ENCODE peak calls at places on chromosomes 12 and 14, in ten cellular contexts. One of them, this sample, is unnamed. For H3K27me3 and H3K4me1, the result is how much of the 10 kb centered on the place peaks cover.

GRCh38 chr14:62138593-62138992 is 376.4 kb downstream of the SNAPC1 start:
- DNase-seq in CD8-positive, alpha-beta memory T cell: no peak
- DNase-seq in BE2C: no peak
- DNase-seq in sigmoid colon: no peak
- DNase-seq in effector memory CD4-positive, alpha-beta T cell: no peak
- DNase-seq in tibial artery: no peak
- DNase-seq in ascending aorta: no peak
- DNase-seq in left ventricle myocardium inferior: no peak
- DNase-seq in IMR-90: peak
- DNase-seq in CD4-positive, alpha-beta memory T cell: no peak
- DNase-seq in this sample: no peak

GRCh38 chr14:67785270-67786109 is 30.9 kb downstream of the ZFYVE26 start:
- DNase-seq in CD8-positive, alpha-beta memory T cell: no peak
- DNase-seq in BE2C: no peak
- DNase-seq in sigmoid colon: no peak
- DNase-seq in effector memory CD4-positive, alpha-beta T cell: no peak
- DNase-seq in tibial artery: no peak
- DNase-seq in ascending aorta: no peak
- DNase-seq in left ventricle myocardium inferior: no peak
- DNase-seq in IMR-90: no peak
- DNase-seq in CD4-positive, alpha-beta memory T cell: no peak
- DNase-seq in this sample: no peak

GRCh38 chr14:55578511-55578910 is 1.5 kb upstream of the KTN1 start:
- DNase-seq in CD8-positive, alpha-beta memory T cell: no peak
- DNase-seq in BE2C: no peak
- DNase-seq in sigmoid colon: no peak
- DNase-seq in effector memory CD4-positive, alpha-beta T cell: no peak
- DNase-seq in tibial artery: no peak
- DNase-seq in ascending aorta: no peak
- DNase-seq in left ventricle myocardium inferior: no peak
- DNase-seq in IMR-90: no peak
- DNase-seq in CD4-positive, alpha-beta memory T cell: no peak
- DNase-seq in this sample: no peak

GRCh38 chr12:77300815-77301214 is 235.4 kb upstream of the E2F7 start:
- DNase-seq in CD8-positive, alpha-beta memory T cell: no peak
- DNase-seq in BE2C: no peak
- DNase-seq in sigmoid colon: no peak
- DNase-seq in effector memory CD4-positive, alpha-beta T cell: no peak
- DNase-seq in tibial artery: no peak
- DNase-seq in ascending aorta: no peak
- DNase-seq in left ventricle myocardium inferior: no peak
- DNase-seq in IMR-90: no peak
- DNase-seq in CD4-positive, alpha-beta memory T cell: no peak
- DNase-seq in this sample: no peak

GRCh38 chr14:53231166-53231565 is 78.0 kb upstream of the DDHD1 start:
- DNase-seq in CD8-positive, alpha-beta memory T cell: no peak
- DNase-seq in BE2C: no peak
- DNase-seq in sigmoid colon: no peak
- DNase-seq in effector memory CD4-positive, alpha-beta T cell: no peak
- DNase-seq in tibial artery: no peak
- DNase-seq in ascending aorta: no peak
- DNase-seq in left ventricle myocardium inferior: no peak
- DNase-seq in IMR-90: no peak
- DNase-seq in CD4-positive, alpha-beta memory T cell: no peak
- DNase-seq in this sample: no peak

GRCh38 chr12:115144425-115144824 is 460.4 kb upstream of the TBX3 start:
- DNase-seq in CD8-positive, alpha-beta memory T cell: no peak
- DNase-seq in BE2C: no peak
- DNase-seq in sigmoid colon: no peak
- DNase-seq in effector memory CD4-positive, alpha-beta T cell: no peak
- DNase-seq in tibial artery: no peak
- DNase-seq in ascending aorta: no peak
- DNase-seq in left ventricle myocardium inferior: no peak
- DNase-seq in IMR-90: no peak
- DNase-seq in CD4-positive, alpha-beta memory T cell: no peak
- DNase-seq in this sample: no peak

GRCh38 chr12:53229454-53229853 is 2.6 kb downstream of the RARG start:
- DNase-seq in CD8-positive, alpha-beta memory T cell: no peak
- DNase-seq in BE2C: no peak
- DNase-seq in sigmoid colon: no peak
- DNase-seq in effector memory CD4-positive, alpha-beta T cell: no peak
- DNase-seq in tibial artery: no peak
- DNase-seq in ascending aorta: no peak
- DNase-seq in left ventricle myocardium inferior: no peak
- DNase-seq in IMR-90: no peak
- DNase-seq in CD4-positive, alpha-beta memory T cell: no peak
- DNase-seq in this sample: no peak

GRCh38 chr12:56645201-56645716 is 525 bp downstream of the ATP5F1B start:
- DNase-seq in CD8-positive, alpha-beta memory T cell: no peak
- DNase-seq in BE2C: no peak
- DNase-seq in sigmoid colon: no peak
- DNase-seq in effector memory CD4-positive, alpha-beta T cell: no peak
- DNase-seq in tibial artery: peak
- DNase-seq in ascending aorta: no peak
- DNase-seq in left ventricle myocardium inferior: no peak
- DNase-seq in IMR-90: no peak
- DNase-seq in CD4-positive, alpha-beta memory T cell: no peak
- DNase-seq in this sample: no peak

GRCh38 chr12:124524231-124524925 is 43.0 kb downstream of the NCOR2 start:
- DNase-seq in CD8-positive, alpha-beta memory T cell: no peak
- DNase-seq in BE2C: no peak
- DNase-seq in sigmoid colon: no peak
- DNase-seq in effector memory CD4-positive, alpha-beta T cell: no peak
- DNase-seq in tibial artery: no peak
- DNase-seq in ascending aorta: no peak
- DNase-seq in left ventricle myocardium inferior: no peak
- DNase-seq in IMR-90: peak
- DNase-seq in CD4-positive, alpha-beta memory T cell: no peak
- DNase-seq in this sample: no peak

GRCh38 chr12:132908145-132909029 is 21.0 kb upstream of the CHFR start:
- DNase-seq in CD8-positive, alpha-beta memory T cell: peak
- DNase-seq in BE2C: peak
- DNase-seq in sigmoid colon: peak
- DNase-seq in effector memory CD4-positive, alpha-beta T cell: peak
- DNase-seq in tibial artery: peak
- DNase-seq in ascending aorta: peak
- DNase-seq in left ventricle myocardium inferior: peak
- DNase-seq in IMR-90: peak
- DNase-seq in CD4-positive, alpha-beta memory T cell: peak
- DNase-seq in this sample: peak

GRCh38 chr14:101623077-101623372 is 61.7 kb downstream of the DIO3 start:
- DNase-seq in CD8-positive, alpha-beta memory T cell: no peak
- DNase-seq in BE2C: no peak
- DNase-seq in sigmoid colon: no peak
- DNase-seq in effector memory CD4-positive, alpha-beta T cell: no peak
- DNase-seq in tibial artery: no peak
- DNase-seq in ascending aorta: no peak
- DNase-seq in left ventricle myocardium inferior: no peak
- DNase-seq in IMR-90: no peak
- DNase-seq in CD4-positive, alpha-beta memory T cell: no peak
- DNase-seq in this sample: no peak

GRCh38 chr14:101622251-101623076 is 61.2 kb downstream of the DIO3 start:
- DNase-seq in CD8-positive, alpha-beta memory T cell: no peak
- DNase-seq in BE2C: no peak
- DNase-seq in sigmoid colon: no peak
- DNase-seq in effector memory CD4-positive, alpha-beta T cell: no peak
- DNase-seq in tibial artery: no peak
- DNase-seq in ascending aorta: no peak
- DNase-seq in left ventricle myocardium inferior: no peak
- DNase-seq in IMR-90: no peak
- DNase-seq in CD4-positive, alpha-beta memory T cell: no peak
- DNase-seq in this sample: no peak

GRCh38 chr14:101620821-101621785 is 59.8 kb downstream of the DIO3 start:
- DNase-seq in CD8-positive, alpha-beta memory T cell: no peak
- DNase-seq in BE2C: no peak
- DNase-seq in sigmoid colon: no peak
- DNase-seq in effector memory CD4-positive, alpha-beta T cell: no peak
- DNase-seq in tibial artery: no peak
- DNase-seq in ascending aorta: no peak
- DNase-seq in left ventricle myocardium inferior: no peak
- DNase-seq in IMR-90: no peak
- DNase-seq in CD4-positive, alpha-beta memory T cell: no peak
- DNase-seq in this sample: no peak

GRCh38 chr14:101619484-101619883 is 58.2 kb downstream of the DIO3 start:
- DNase-seq in CD8-positive, alpha-beta memory T cell: no peak
- DNase-seq in BE2C: no peak
- DNase-seq in sigmoid colon: no peak
- DNase-seq in effector memory CD4-positive, alpha-beta T cell: no peak
- DNase-seq in tibial artery: no peak
- DNase-seq in ascending aorta: no peak
- DNase-seq in left ventricle myocardium inferior: no peak
- DNase-seq in IMR-90: no peak
- DNase-seq in CD4-positive, alpha-beta memory T cell: no peak
- DNase-seq in this sample: no peak

DNA sequence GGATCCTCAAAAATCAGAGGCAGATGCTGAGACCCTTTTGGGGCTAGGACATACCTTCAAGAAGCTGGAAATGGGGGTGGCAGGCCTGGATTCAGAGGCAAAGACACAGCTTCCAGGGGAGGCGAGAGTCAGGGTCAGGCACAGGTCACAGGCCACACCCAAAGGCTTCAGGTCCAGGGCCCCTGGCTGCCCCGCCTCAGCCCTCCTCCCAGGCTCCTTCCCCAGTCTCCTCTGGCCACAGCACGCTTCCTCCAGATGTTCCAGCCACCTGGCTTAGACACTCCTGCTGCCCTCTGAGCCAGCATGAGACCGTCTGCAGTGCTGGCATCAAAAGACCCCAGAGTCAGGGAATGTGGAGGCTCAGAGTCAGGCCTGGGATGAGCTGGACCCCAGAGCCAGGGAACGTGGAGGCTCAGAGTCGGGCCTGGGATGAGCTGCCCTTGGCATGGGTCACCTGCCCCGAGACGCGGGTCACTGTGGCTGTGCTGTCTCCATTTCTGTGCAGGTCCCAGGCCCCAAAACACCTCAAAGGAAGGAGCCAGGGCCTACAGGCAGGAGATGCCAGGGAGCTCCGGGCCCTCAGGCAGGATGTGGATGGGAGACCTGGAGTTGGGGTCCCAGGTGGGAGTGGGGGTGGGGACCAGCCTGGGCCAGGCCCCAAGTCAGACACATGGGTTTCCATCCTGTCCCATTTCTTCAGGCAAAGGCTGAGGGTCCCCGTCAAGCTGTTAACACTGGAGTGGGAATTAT is 58.9 kb downstream of the DIO3 start:
- DNase-seq in CD8-positive, alpha-beta memory T cell: no peak
- DNase-seq in BE2C: no peak
- DNase-seq in sigmoid colon: no peak
- DNase-seq in effector memory CD4-positive, alpha-beta T cell: no peak
- DNase-seq in tibial artery: no peak
- DNase-seq in ascending aorta: no peak
- DNase-seq in left ventricle myocardium inferior: no peak
- DNase-seq in IMR-90: no peak
- DNase-seq in CD4-positive, alpha-beta memory T cell: no peak
- DNase-seq in this sample: no peak
- H3K27me3 ChIP-seq in CD8-positive, alpha-beta memory T cell: under half
- H3K27me3 ChIP-seq in BE2C: under half
- H3K27me3 ChIP-seq in sigmoid colon: under half
- H3K27me3 ChIP-seq in effector memory CD4-positive, alpha-beta T cell: under half
- H3K27me3 ChIP-seq in tibial artery: under half
- H3K27me3 ChIP-seq in ascending aorta: under half
- H3K27me3 ChIP-seq in left ventricle myocardium inferior: under half
- H3K27me3 ChIP-seq in IMR-90: under half
- H3K27me3 ChIP-seq in CD4-positive, alpha-beta memory T cell: under half
- H3K27me3 ChIP-seq in this sample: under half

GRCh38 chr12:25058012-25058411 is 109.1 kb upstream of the BCAT1 start:
- DNase-seq in CD8-positive, alpha-beta memory T cell: no peak
- DNase-seq in BE2C: no peak
- DNase-seq in sigmoid colon: no peak
- DNase-seq in effector memory CD4-positive, alpha-beta T cell: no peak
- DNase-seq in tibial artery: no peak
- DNase-seq in ascending aorta: no peak
- DNase-seq in left ventricle myocardium inferior: no peak
- DNase-seq in IMR-90: no peak
- DNase-seq in CD4-positive, alpha-beta memory T cell: no peak
- DNase-seq in this sample: no peak
- H3K4me1 ChIP-seq in CD8-positive, alpha-beta memory T cell: under half
- H3K4me1 ChIP-seq in BE2C: under half
- H3K4me1 ChIP-seq in sigmoid colon: under half
- H3K4me1 ChIP-seq in effector memory CD4-positive, alpha-beta T cell: under half
- H3K4me1 ChIP-seq in tibial artery: under half
- H3K4me1 ChIP-seq in ascending aorta: under half
- H3K4me1 ChIP-seq in left ventricle myocardium inferior: under half
- H3K4me1 ChIP-seq in IMR-90: under half
- H3K4me1 ChIP-seq in CD4-positive, alpha-beta memory T cell: under half
- H3K4me1 ChIP-seq in this sample: under half

DNA sequence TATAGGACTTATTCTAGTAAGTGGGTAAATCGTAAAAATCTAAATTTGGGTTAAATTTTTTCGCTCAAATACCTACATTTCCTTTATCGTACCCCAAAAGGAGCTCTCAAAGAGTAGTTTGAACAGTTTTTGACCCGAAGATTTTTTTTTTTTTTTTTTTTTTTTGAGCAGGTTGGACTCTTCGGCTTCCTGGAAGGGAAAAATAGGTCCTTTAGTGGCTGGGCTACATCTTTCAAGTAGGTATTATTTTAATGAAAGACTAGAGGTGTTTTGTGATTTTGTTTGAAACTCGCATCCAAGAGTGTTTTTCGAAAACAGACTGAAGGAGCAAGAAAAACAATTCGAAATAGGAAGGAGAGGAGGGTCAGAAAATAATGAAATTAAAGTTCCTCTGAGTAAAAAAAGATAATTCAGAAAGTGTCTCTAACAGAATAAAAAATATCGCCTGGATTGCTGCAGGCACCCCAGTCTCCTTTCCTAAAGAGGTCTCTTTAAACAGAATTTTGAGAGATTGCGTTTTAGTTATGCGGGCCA is 6.0 kb downstream of the CDKN1B start:
- DNase-seq in CD8-positive, alpha-beta memory T cell: no peak
- DNase-seq in BE2C: no peak
- DNase-seq in sigmoid colon: no peak
- DNase-seq in effector memory CD4-positive, alpha-beta T cell: no peak
- DNase-seq in tibial artery: no peak
- DNase-seq in ascending aorta: no peak
- DNase-seq in left ventricle myocardium inferior: no peak
- DNase-seq in IMR-90: peak
- DNase-seq in CD4-positive, alpha-beta memory T cell: peak
- DNase-seq in this sample: no peak
- H3K27me3 ChIP-seq in CD8-positive, alpha-beta memory T cell: under half
- H3K27me3 ChIP-seq in BE2C: under half
- H3K27me3 ChIP-seq in sigmoid colon: under half
- H3K27me3 ChIP-seq in effector memory CD4-positive, alpha-beta T cell: under half
- H3K27me3 ChIP-seq in tibial artery: under half
- H3K27me3 ChIP-seq in ascending aorta: under half
- H3K27me3 ChIP-seq in left ventricle myocardium inferior: under half
- H3K27me3 ChIP-seq in IMR-90: under half
- H3K27me3 ChIP-seq in CD4-positive, alpha-beta memory T cell: under half
- H3K27me3 ChIP-seq in this sample: under half

GRCh38 chr12:22974865-22975264 is 349.9 kb downstream of the ETNK1 start:
- DNase-seq in CD8-positive, alpha-beta memory T cell: no peak
- DNase-seq in BE2C: no peak
- DNase-seq in sigmoid colon: no peak
- DNase-seq in effector memory CD4-positive, alpha-beta T cell: no peak
- DNase-seq in tibial artery: no peak
- DNase-seq in ascending aorta: no peak
- DNase-seq in left ventricle myocardium inferior: no peak
- DNase-seq in IMR-90: peak
- DNase-seq in CD4-positive, alpha-beta memory T cell: no peak
- DNase-seq in this sample: peak
- H3K4me1 ChIP-seq in CD8-positive, alpha-beta memory T cell: under half
- H3K4me1 ChIP-seq in BE2C: under half
- H3K4me1 ChIP-seq in sigmoid colon: under half
- H3K4me1 ChIP-seq in effector memory CD4-positive, alpha-beta T cell: under half
- H3K4me1 ChIP-seq in tibial artery: under half
- H3K4me1 ChIP-seq in ascending aorta: under half
- H3K4me1 ChIP-seq in left ventricle myocardium inferior: under half
- H3K4me1 ChIP-seq in IMR-90: under half
- H3K4me1 ChIP-seq in CD4-positive, alpha-beta memory T cell: under half
- H3K4me1 ChIP-seq in this sample: under half

This sample was measured in foreskin keratinocyte.